ENCODE peak calls at places on chromosomes 12 and 14, in eight cellular contexts. V is endothelial cell; B is stomach; D is IMR-90; M is adrenal gland; Z is upper lobe of left lung; R is neural crest cell; E is CD8-positive, alpha-beta T cell. W is an unnamed sample.

GRCh38 chr12:5902736-5903135 is 42.3 kb downstream of the ANO2 start:
- DNase-seq in V (no peak), B (no peak), D (no peak), M (no peak), Z (no peak), R (no peak), E (no peak), W (no peak)

GRCh38 chr14:73764881-73765280 is 50.7 kb upstream of the PNMA1 start:
- DNase-seq in V (no peak), B (peak), D (no peak), M (peak), Z (no peak), R (no peak), E (no peak), W (no peak)

GRCh38 chr14:100692859-100693558 is 33.7 kb upstream of the DLK1 start:
- DNase-seq in V (no peak), B (no peak), D (peak), M (peak), Z (peak), R (no peak), E (no peak), W (no peak)

GRCh38 chr12:119179335-119180021 is 747 bp downstream of the HSPB8 start:
- DNase-seq in V (peak), B (peak), D (peak), M (peak), Z (peak), R (no peak), E (no peak), W (no peak)

GRCh38 chr12:41563044-41563443 is 374.9 kb downstream of the PDZRN4 start:
- DNase-seq in V (no peak), B (no peak), D (no peak), M (no peak), Z (no peak), R (no peak), E (no peak), W (no peak)

GRCh38 chr12:42447371-42447786 is 121.4 kb downstream of the PPHLN1 start:
- DNase-seq in V (no peak), B (no peak), D (no peak), M (no peak), Z (no peak), R (no peak), E (no peak), W (no peak)

GRCh38 chr12:50052964-50053363 is 4.4 kb upstream of the ASIC1 start:
- DNase-seq in V (no peak), B (no peak), D (no peak), M (no peak), Z (no peak), R (no peak), E (no peak), W (no peak)

GRCh38 chr14:69682607-69683263 is 71.3 kb downstream of the SUSD6 start:
- DNase-seq in V (no peak), B (no peak), D (no peak), M (no peak), Z (no peak), R (no peak), E (no peak), W (no peak)

GRCh38 chr14:56608682-56609081 is 29.1 kb downstream of the TMEM260 start:
- DNase-seq in V (no peak), B (no peak), D (peak), M (no peak), Z (no peak), R (no peak), E (no peak), W (no peak)

GRCh38 chr14:29601559-29602109 is 326.0 kb downstream of the PRKD1 start:
- DNase-seq in V (no peak), B (no peak), D (peak), M (no peak), Z (no peak), R (no peak), E (no peak), W (no peak)

GRCh38 chr14:66624319-66624937 is 116.5 kb downstream of the GPHN start:
- DNase-seq in V (peak), B (peak), D (peak), M (peak), Z (no peak), R (peak), E (no peak), W (no peak)
- TF ChIP-seq CTCF in V (peak), B (peak), D (peak), M (peak), Z (no peak), R (peak), E (no peak), W (no peak)

DNA sequence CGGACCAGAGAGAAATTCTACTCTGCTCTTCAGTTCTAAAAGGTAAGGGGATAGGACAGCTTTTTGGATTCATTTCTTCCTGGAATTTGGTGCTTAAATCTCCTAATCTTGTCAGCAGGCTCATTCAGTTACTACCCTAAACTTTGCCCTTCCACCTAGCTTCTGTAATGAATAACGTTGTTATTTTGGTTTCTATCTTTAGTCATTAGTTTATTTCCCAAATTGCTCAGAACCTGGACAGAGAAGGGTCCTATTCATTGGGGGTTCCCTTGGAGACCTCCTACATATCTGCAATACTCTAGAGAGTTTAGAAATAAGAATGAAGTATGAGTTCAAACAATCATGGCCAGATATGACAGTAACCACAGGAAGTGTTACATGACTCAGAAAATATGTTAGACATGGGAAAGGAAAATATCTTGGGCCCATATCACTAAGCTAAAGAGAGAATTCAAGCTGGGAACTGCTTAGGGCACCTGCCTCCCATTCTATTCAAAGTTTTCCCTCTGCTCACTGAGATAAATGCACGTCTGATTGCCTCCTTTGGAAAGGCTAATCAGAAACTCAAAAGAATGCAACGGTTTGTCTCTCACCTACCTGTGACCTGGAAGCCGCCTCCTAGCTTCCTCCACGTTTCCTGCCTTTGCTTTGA is 87.9 kb downstream of the GAS2L3 start:
- DNase-seq in V (no peak), B (no peak), D (peak), M (no peak), Z (no peak), R (no peak), E (no peak), W (no peak)
- TF ChIP-seq CTCF in V (no peak), B (no peak), D (no peak), M (no peak), Z (no peak), R (no peak), E (no peak), W (no peak)

GRCh38 chr12:60172266-60172665 is 576.4 kb downstream of the SLC16A7 start:
- DNase-seq in V (no peak), B (no peak), D (peak), M (no peak), Z (no peak), R (no peak), E (no peak), W (no peak)

GRCh38 chr12:60172696-60173095 is 576.9 kb downstream of the SLC16A7 start:
- DNase-seq in V (no peak), B (no peak), D (no peak), M (no peak), Z (no peak), R (no peak), E (no peak), W (no peak)

GRCh38 chr12:60168441-60168840 is 572.6 kb downstream of the SLC16A7 start:
- DNase-seq in V (no peak), B (no peak), D (no peak), M (no peak), Z (no peak), R (no peak), E (no peak), W (no peak)

GRCh38 chr12:60173213-60174170 is 577.7 kb downstream of the SLC16A7 start:
- DNase-seq in V (no peak), B (no peak), D (no peak), M (no peak), Z (no peak), R (no peak), E (no peak), W (no peak)

DNA sequence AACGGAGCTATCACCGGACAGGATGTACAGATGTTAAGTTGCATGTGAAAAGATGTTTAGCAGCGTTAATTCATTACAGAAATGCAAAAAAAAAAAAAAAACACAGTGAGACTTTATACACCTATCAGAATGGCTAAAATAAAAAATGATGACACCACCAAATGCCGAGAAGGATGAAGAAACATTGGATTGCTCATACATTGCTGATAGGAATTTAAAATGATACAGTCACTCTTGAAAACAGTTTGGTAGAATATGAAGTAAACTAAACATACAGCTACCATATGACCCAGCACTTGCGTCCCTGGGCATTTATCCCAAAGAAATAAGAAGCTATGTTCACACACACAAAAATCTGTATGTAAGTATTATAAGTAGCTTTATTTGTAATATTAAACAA is 574.1 kb downstream of the SLC16A7 start:
- DNase-seq in V (no peak), B (no peak), D (peak), M (no peak), Z (no peak), R (no peak), E (no peak), W (no peak)
- TF ChIP-seq CTCF in V (no peak), B (no peak), D (no peak), M (no peak), Z (no peak), R (no peak), E (no peak), W (no peak)

GRCh38 chr14:60328588-60328987 is 79.6 kb downstream of the PPM1A start:
- DNase-seq in V (no peak), B (no peak), D (no peak), M (no peak), Z (no peak), R (no peak), E (no peak), W (no peak)
- TF ChIP-seq CTCF in V (peak), B (no peak), D (no peak), M (no peak), Z (no peak), R (no peak), E (no peak), W (no peak)

GRCh38 chr14:23345987-23346692 is 6.5 kb downstream of the SLC22A17 start:
- DNase-seq in V (no peak), B (no peak), D (no peak), M (no peak), Z (no peak), R (no peak), E (no peak), W (no peak)
- TF ChIP-seq CTCF in V (no peak), B (no peak), D (no peak), M (no peak), Z (no peak), R (peak), E (no peak), W (no peak)

GRCh38 chr12:112852810-112853209 is 54.0 kb upstream of the OAS1 start:
- DNase-seq in V (no peak), B (no peak), D (no peak), M (no peak), Z (no peak), R (no peak), E (no peak), W (no peak)

GRCh38 chr12:112854344-112854743 is 52.4 kb upstream of the OAS1 start:
- DNase-seq in V (no peak), B (no peak), D (no peak), M (no peak), Z (no peak), R (no peak), E (no peak), W (no peak)

GRCh38 chr12:112858776-112859175 is 48.0 kb upstream of the OAS1 start:
- DNase-seq in V (no peak), B (no peak), D (no peak), M (no peak), Z (no peak), R (no peak), E (no peak), W (no peak)

GRCh38 chr12:112852127-112852526 is 54.6 kb upstream of the OAS1 start:
- DNase-seq in V (no peak), B (no peak), D (no peak), M (no peak), Z (no peak), R (no peak), E (no peak), W (no peak)

DNA sequence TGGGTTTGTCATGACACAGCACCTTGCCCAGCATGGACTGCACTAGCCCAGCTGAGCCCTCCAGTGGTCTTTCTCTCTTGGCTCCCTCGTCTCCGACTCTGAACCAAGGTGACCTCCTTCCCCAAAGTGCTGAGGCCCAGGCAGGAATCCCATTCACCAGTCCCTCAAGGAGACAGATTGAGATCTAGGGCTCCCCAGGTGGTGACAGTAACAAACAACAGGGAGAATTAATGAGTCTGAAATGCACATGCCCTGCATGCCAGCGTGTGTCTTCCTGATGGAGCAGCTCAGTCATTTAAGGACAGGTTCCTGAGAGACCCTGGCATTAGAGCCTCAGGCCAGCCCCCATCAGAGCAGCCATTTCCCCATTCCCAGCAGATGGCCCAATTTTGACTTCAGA is 51.4 kb upstream of the OAS1 start:
- DNase-seq in V (no peak), B (no peak), D (no peak), M (no peak), Z (no peak), R (no peak), E (no peak), W (no peak)
- TF ChIP-seq CTCF in V (no peak), B (no peak), D (no peak), M (no peak), Z (no peak), R (peak), E (no peak), W (no peak)

DNA sequence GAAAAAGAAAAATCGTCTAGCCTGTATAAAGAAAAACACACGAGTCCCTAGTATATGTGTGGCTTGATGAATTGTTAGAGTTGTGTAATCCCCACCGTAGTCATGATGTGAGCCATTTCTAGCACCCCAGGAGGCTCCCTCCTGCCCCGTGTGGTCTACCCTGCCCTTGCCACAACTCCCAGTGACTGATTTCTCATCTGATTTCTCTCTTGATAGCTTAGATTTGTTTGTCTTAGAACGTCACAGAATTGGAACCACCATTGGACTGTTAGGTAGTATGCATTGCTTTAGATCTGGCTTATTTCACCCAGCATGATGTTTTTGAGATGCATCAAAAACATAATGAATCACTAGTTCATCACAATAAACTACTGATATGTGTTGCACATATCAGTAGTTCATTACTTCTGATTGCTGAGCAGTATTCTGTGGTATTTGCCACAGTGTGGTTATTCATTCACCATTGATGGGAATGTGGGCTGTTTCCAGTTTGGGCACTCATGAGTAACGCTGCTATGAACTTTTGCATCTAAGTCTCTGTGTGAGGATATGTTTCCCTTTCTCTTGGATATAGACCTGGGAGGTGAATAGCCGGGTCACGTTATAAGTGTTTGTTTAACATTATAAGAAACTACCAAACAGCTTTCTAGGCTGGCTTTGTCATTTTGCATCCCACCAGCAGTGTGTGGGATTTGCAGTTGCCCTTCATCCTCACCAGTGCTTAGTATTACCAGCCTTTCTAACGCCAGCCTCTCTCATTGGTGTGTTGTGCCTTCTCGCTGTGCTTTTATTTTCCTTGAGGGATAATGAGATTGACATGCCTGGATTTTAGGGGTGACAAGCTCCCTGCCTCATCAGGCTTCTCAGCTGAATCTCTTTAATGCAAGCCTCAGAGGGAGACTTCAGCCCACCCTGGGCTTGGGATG is 31.9 kb upstream of the NCOR2 start:
- DNase-seq in V (no peak), B (no peak), D (peak), M (no peak), Z (no peak), R (no peak), E (no peak), W (no peak)
- TF ChIP-seq CTCF in V (no peak), B (no peak), D (no peak), M (no peak), Z (no peak), R (no peak), E (no peak), W (no peak)

W was measured in natural killer cell.